ENCODE peak calls at places on chromosome 15, in nine cellular contexts. One of them, this sample, is unnamed.
A peak's percentile ranks its signal among the peaks of the same experiment; 100 is the strongest.

GRCh38 chr15:86538141-86538540 is 458.5 kb downstream of the AGBL1 start:
- DNase-seq in H9: no peak
- DNase-seq in H1: no peak
- DNase-seq in heart left ventricle: no peak
- DNase-seq in thoracic aorta: no peak
- DNase-seq in foreskin keratinocyte: peak; percentile 23
- DNase-seq in fibroblast of lung: no peak
- DNase-seq in psoas muscle: no peak
- DNase-seq in transverse colon: no peak
- DNase-seq in this sample: no peak

GRCh38 chr15:50880651-50881114 is 27.8 kb upstream of the AP4E1 start:
- DNase-seq in H1: no peak
- DNase-seq in transverse colon: no peak
- DNase-seq in H9: no peak
- DNase-seq in psoas muscle: no peak
- DNase-seq in heart left ventricle: no peak
- DNase-seq in foreskin keratinocyte: no peak
- DNase-seq in thoracic aorta: no peak
- DNase-seq in fibroblast of lung: peak; percentile 92
- DNase-seq in this sample: no peak

GRCh38 chr15:63902671-63903035 is 68.9 kb upstream of the HERC1 start:
- DNase-seq in foreskin keratinocyte: no peak
- DNase-seq in heart left ventricle: no peak
- DNase-seq in psoas muscle: no peak
- DNase-seq in thoracic aorta: no peak
- DNase-seq in H1: no peak
- DNase-seq in H9: no peak
- DNase-seq in transverse colon: no peak
- DNase-seq in fibroblast of lung: no peak
- DNase-seq in this sample: no peak

GRCh38 chr15:40789119-40789518 is 17.8 kb upstream of the ZFYVE19 start:
- DNase-seq in transverse colon: no peak
- DNase-seq in fibroblast of lung: no peak
- DNase-seq in thoracic aorta: no peak
- DNase-seq in foreskin keratinocyte: no peak
- DNase-seq in psoas muscle: no peak
- DNase-seq in H1: no peak
- DNase-seq in H9: no peak
- DNase-seq in heart left ventricle: no peak
- DNase-seq in this sample: no peak

GRCh38 chr15:84967380-84967779 is 14.3 kb upstream of the PDE8A start:
- DNase-seq in transverse colon: no peak
- DNase-seq in foreskin keratinocyte: no peak
- DNase-seq in thoracic aorta: no peak
- DNase-seq in heart left ventricle: no peak
- DNase-seq in fibroblast of lung: no peak
- DNase-seq in H9: peak; percentile 3
- DNase-seq in psoas muscle: no peak
- DNase-seq in H1: no peak
- DNase-seq in this sample: no peak

GRCh38 chr15:69758810-69759410 is 306.3 kb downstream of the RPLP1 start:
- DNase-seq in H1: no peak
- DNase-seq in thoracic aorta: no peak
- DNase-seq in heart left ventricle: peak; percentile 16
- DNase-seq in fibroblast of lung: peak; percentile 20
- DNase-seq in transverse colon: peak; percentile 71
- DNase-seq in H9: no peak
- DNase-seq in foreskin keratinocyte: no peak
- DNase-seq in psoas muscle: no peak
- DNase-seq in this sample: peak; percentile 87

GRCh38 chr15:100908466-100908865 is 10.7 kb upstream of the LRRK1 start:
- DNase-seq in foreskin keratinocyte: no peak
- DNase-seq in heart left ventricle: no peak
- DNase-seq in fibroblast of lung: no peak
- DNase-seq in transverse colon: no peak
- DNase-seq in psoas muscle: no peak
- DNase-seq in H9: no peak
- DNase-seq in H1: no peak
- DNase-seq in thoracic aorta: no peak
- DNase-seq in this sample: no peak

GRCh38 chr15:52261498-52262242 is 33.9 kb downstream of the MYO5C start:
- DNase-seq in thoracic aorta: peak; percentile 45
- DNase-seq in H9: peak; percentile 96
- DNase-seq in fibroblast of lung: peak; percentile 79
- DNase-seq in foreskin keratinocyte: peak; percentile 42
- DNase-seq in heart left ventricle: peak; percentile 65
- DNase-seq in H1: peak; percentile 93
- DNase-seq in transverse colon: peak; percentile 61
- DNase-seq in psoas muscle: peak; percentile 41
- DNase-seq in this sample: peak; percentile 75

GRCh38 chr15:51737538-51738305 is at the start of gene LYSMD2:
- DNase-seq in heart left ventricle: peak; percentile 89
- DNase-seq in transverse colon: peak; percentile 79
- DNase-seq in psoas muscle: peak; percentile 86
- DNase-seq in thoracic aorta: no peak
- DNase-seq in H1: no peak
- DNase-seq in foreskin keratinocyte: no peak
- DNase-seq in H9: peak; percentile 50
- DNase-seq in fibroblast of lung: peak; percentile 40
- DNase-seq in this sample: peak; percentile 71

GRCh38 chr15:37015025-37015424 is 85.3 kb downstream of the MEIS2 start:
- DNase-seq in psoas muscle: no peak
- DNase-seq in fibroblast of lung: no peak
- DNase-seq in H9: no peak
- DNase-seq in H1: no peak
- DNase-seq in transverse colon: no peak
- DNase-seq in heart left ventricle: no peak
- DNase-seq in foreskin keratinocyte: peak; percentile 61
- DNase-seq in thoracic aorta: peak; percentile 19
- DNase-seq in this sample: no peak

GRCh38 chr15:71055461-71055860 is 59.8 kb upstream of the THSD4 start:
- DNase-seq in H1: no peak
- DNase-seq in thoracic aorta: no peak
- DNase-seq in fibroblast of lung: peak; percentile 61
- DNase-seq in H9: no peak
- DNase-seq in psoas muscle: no peak
- DNase-seq in heart left ventricle: no peak
- DNase-seq in transverse colon: no peak
- DNase-seq in foreskin keratinocyte: no peak
- DNase-seq in this sample: no peak

GRCh38 chr15:82805994-82806406 is at the start of gene FSD2:
- DNase-seq in foreskin keratinocyte: no peak
- DNase-seq in transverse colon: peak; percentile 11
- DNase-seq in fibroblast of lung: no peak
- DNase-seq in heart left ventricle: peak; percentile 71
- DNase-seq in H1: no peak
- DNase-seq in psoas muscle: peak; percentile 67
- DNase-seq in thoracic aorta: no peak
- DNase-seq in H9: no peak
- DNase-seq in this sample: no peak

GRCh38 chr15:44706946-44707636 is 4.0 kb downstream of the PATL2 start:
- DNase-seq in psoas muscle: no peak
- DNase-seq in thoracic aorta: no peak
- DNase-seq in foreskin keratinocyte: no peak
- DNase-seq in H9: no peak
- DNase-seq in H1: no peak
- DNase-seq in transverse colon: peak; percentile 86
- DNase-seq in heart left ventricle: no peak
- DNase-seq in fibroblast of lung: no peak
- DNase-seq in this sample: no peak

GRCh38 chr15:89749951-89750559 is 994 bp downstream of the MESP1 start:
- DNase-seq in H1: no peak
- DNase-seq in fibroblast of lung: no peak
- DNase-seq in thoracic aorta: no peak
- DNase-seq in H9: peak; percentile 42
- DNase-seq in heart left ventricle: no peak
- DNase-seq in transverse colon: peak; percentile 30
- DNase-seq in psoas muscle: peak; percentile 35
- DNase-seq in foreskin keratinocyte: no peak
- DNase-seq in this sample: no peak

GRCh38 chr15:28888302-28888894 is 2.6 kb downstream of the APBA2 start:
- DNase-seq in psoas muscle: no peak
- DNase-seq in thoracic aorta: no peak
- DNase-seq in H1: no peak
- DNase-seq in foreskin keratinocyte: no peak
- DNase-seq in H9: no peak
- DNase-seq in fibroblast of lung: no peak
- DNase-seq in heart left ventricle: no peak
- DNase-seq in transverse colon: no peak
- DNase-seq in this sample: no peak

GRCh38 chr15:67724679-67725365 is 100.5 kb upstream of the SKOR1 start:
- DNase-seq in H9: no peak
- DNase-seq in transverse colon: no peak
- DNase-seq in H1: no peak
- DNase-seq in heart left ventricle: no peak
- DNase-seq in thoracic aorta: no peak
- DNase-seq in psoas muscle: no peak
- DNase-seq in fibroblast of lung: no peak
- DNase-seq in foreskin keratinocyte: no peak
- DNase-seq in this sample: no peak

GRCh38 chr15:84858231-84858630 is 26.2 kb upstream of the SLC28A1 start:
- DNase-seq in H1: no peak
- DNase-seq in H9: no peak
- DNase-seq in heart left ventricle: no peak
- DNase-seq in transverse colon: no peak
- DNase-seq in thoracic aorta: no peak
- DNase-seq in foreskin keratinocyte: no peak
- DNase-seq in fibroblast of lung: no peak
- DNase-seq in psoas muscle: no peak
- DNase-seq in this sample: no peak

GRCh38 chr15:68781766-68782588 is 38.7 kb downstream of the ANP32A start:
- DNase-seq in psoas muscle: peak; percentile 52
- DNase-seq in H1: no peak
- DNase-seq in heart left ventricle: peak; percentile 83
- DNase-seq in H9: peak; percentile 24
- DNase-seq in thoracic aorta: peak; percentile 24
- DNase-seq in foreskin keratinocyte: no peak
- DNase-seq in fibroblast of lung: no peak
- DNase-seq in transverse colon: no peak
- DNase-seq in this sample: no peak

GRCh38 chr15:74784426-74784825 is 2.5 kb downstream of the CSK start:
- DNase-seq in heart left ventricle: no peak
- DNase-seq in thoracic aorta: no peak
- DNase-seq in fibroblast of lung: no peak
- DNase-seq in H1: no peak
- DNase-seq in foreskin keratinocyte: no peak
- DNase-seq in psoas muscle: no peak
- DNase-seq in transverse colon: no peak
- DNase-seq in H9: no peak
- DNase-seq in this sample: no peak
- H3K4me1 ChIP-seq in heart left ventricle: peaks cover 90% of the 10 kb centered on the region
- H3K4me1 ChIP-seq in thoracic aorta: peaks cover 80% of the 10 kb centered on the region
- H3K4me1 ChIP-seq in fibroblast of lung: peaks cover 67% of the 10 kb centered on the region
- H3K4me1 ChIP-seq in H1: peaks cover 34% of the 10 kb centered on the region
- H3K4me1 ChIP-seq in foreskin keratinocyte: peaks cover 26% of the 10 kb centered on the region
- H3K4me1 ChIP-seq in psoas muscle: peaks cover 75% of the 10 kb centered on the region
- H3K4me1 ChIP-seq in transverse colon: peaks cover 79% of the 10 kb centered on the region
- H3K4me1 ChIP-seq in H9: peaks cover 7% of the 10 kb centered on the region
- H3K4me1 ChIP-seq in this sample: peaks cover 91% of the 10 kb centered on the region

GRCh38 chr15:48330855-48331795 is at the start of gene DUT:
- DNase-seq in H9: peak; percentile 75
- DNase-seq in psoas muscle: peak; percentile 89
- DNase-seq in foreskin keratinocyte: peak; percentile 66
- DNase-seq in fibroblast of lung: peak; percentile 85
- DNase-seq in H1: no peak
- DNase-seq in transverse colon: peak; percentile 88
- DNase-seq in thoracic aorta: peak; percentile 43
- DNase-seq in heart left ventricle: peak; percentile 90
- DNase-seq in this sample: peak; percentile 78
- TF ChIP-seq CTCF in H9: no peak
- TF ChIP-seq CTCF in psoas muscle: no peak
- TF ChIP-seq CTCF in foreskin keratinocyte: no peak
- TF ChIP-seq CTCF in fibroblast of lung: peak; percentile 6
- TF ChIP-seq CTCF in H1: no peak
- TF ChIP-seq CTCF in transverse colon: no peak
- TF ChIP-seq CTCF in thoracic aorta: no peak
- TF ChIP-seq CTCF in heart left ventricle: no peak
- TF ChIP-seq CTCF in this sample: peak; percentile 38

GRCh38 chr15:78071378-78071777 is 6.1 kb downstream of the TBC1D2B start:
- DNase-seq in psoas muscle: no peak
- DNase-seq in heart left ventricle: no peak
- DNase-seq in foreskin keratinocyte: no peak
- DNase-seq in transverse colon: no peak
- DNase-seq in H9: no peak
- DNase-seq in thoracic aorta: no peak
- DNase-seq in fibroblast of lung: no peak
- DNase-seq in H1: no peak
- DNase-seq in this sample: no peak
- H3K4me1 ChIP-seq in psoas muscle: peaks cover 74% of the 10 kb centered on the region
- H3K4me1 ChIP-seq in heart left ventricle: peaks cover 99% of the 10 kb centered on the region
- H3K4me1 ChIP-seq in foreskin keratinocyte: peaks cover 32% of the 10 kb centered on the region
- H3K4me1 ChIP-seq in transverse colon: peaks cover 93% of the 10 kb centered on the region
- H3K4me1 ChIP-seq in H9: peaks cover 18% of the 10 kb centered on the region
- H3K4me1 ChIP-seq in thoracic aorta: peaks cover 96% of the 10 kb centered on the region
- H3K4me1 ChIP-seq in fibroblast of lung: peaks cover 58% of the 10 kb centered on the region
- H3K4me1 ChIP-seq in H1: peaks cover 27% of the 10 kb centered on the region
- H3K4me1 ChIP-seq in this sample: peaks cover 65% of the 10 kb centered on the region

GRCh38 chr15:33587773-33588172 is 277.0 kb downstream of the RYR3 start:
- DNase-seq in transverse colon: no peak
- DNase-seq in heart left ventricle: no peak
- DNase-seq in thoracic aorta: no peak
- DNase-seq in fibroblast of lung: peak; percentile 31
- DNase-seq in foreskin keratinocyte: peak; percentile 59
- DNase-seq in H1: no peak
- DNase-seq in psoas muscle: no peak
- DNase-seq in H9: no peak
- DNase-seq in this sample: no peak
- TF ChIP-seq CTCF in transverse colon: no peak
- TF ChIP-seq CTCF in heart left ventricle: no peak
- TF ChIP-seq CTCF in thoracic aorta: no peak
- TF ChIP-seq CTCF in fibroblast of lung: no peak
- TF ChIP-seq CTCF in foreskin keratinocyte: no peak
- TF ChIP-seq CTCF in H1: no peak
- TF ChIP-seq CTCF in psoas muscle: no peak
- TF ChIP-seq CTCF in H9: no peak
- TF ChIP-seq CTCF in this sample: no peak

This sample was measured in DND-41.